ENCODE peak calls at places on chromosome 14, in eight cellular contexts. N is amygdala; T is tibial artery; Y is nucleus accumbens; V is astrocyte of the spinal cord; O is germinal center; F is effector memory CD4-positive, alpha-beta T cell; A is DND-41. C is an unnamed sample.

GRCh38 chr14:24513009-24513408 is 4.9 kb upstream of the CMA1 start:
- DNase-seq in N (no peak), T (no peak), Y (no peak), V (no peak), O (no peak), F (no peak), A (peak), C (no peak)

GRCh38 chr14:69519253-69519661 is 34.7 kb downstream of the PLEKHD1 start:
- DNase-seq in N (no peak), T (no peak), Y (no peak), V (no peak), O (no peak), F (no peak), A (no peak), C (no peak)

GRCh38 chr14:95174184-95174804 is 17.0 kb upstream of the DICER1 start:
- DNase-seq in N (no peak), T (no peak), Y (no peak), V (peak), O (no peak), F (no peak), A (no peak), C (no peak)

GRCh38 chr14:67241416-67242362 is at the start of gene PALS1:
- DNase-seq in N (no peak), T (peak), Y (peak), V (peak), O (no peak), F (no peak), A (no peak), C (peak)

GRCh38 chr14:105019861-105020814 is 745 bp downstream of the CDCA4 start:
- DNase-seq in N (no peak), T (no peak), Y (no peak), V (peak), O (peak), F (peak), A (peak), C (no peak)

GRCh38 chr14:32986791-32987545 is 48.3 kb downstream of the NPAS3 start:
- DNase-seq in N (peak), T (no peak), Y (peak), V (peak), O (no peak), F (no peak), A (no peak), C (peak)

GRCh38 chr14:97706814-97707213 is 909.6 kb downstream of the VRK1 start:
- DNase-seq in N (no peak), T (no peak), Y (no peak), V (no peak), O (no peak), F (no peak), A (peak), C (no peak)

GRCh38 chr14:57058319-57058718 is 210.4 kb downstream of the EXOC5 start:
- DNase-seq in N (no peak), T (no peak), Y (no peak), V (no peak), O (no peak), F (no peak), A (no peak), C (no peak)

GRCh38 chr14:64388533-64389243 is 535 bp downstream of the MTHFD1 start:
- DNase-seq in N (no peak), T (peak), Y (no peak), V (peak), O (peak), F (no peak), A (no peak), C (no peak)